ENCODE peak calls at places on chromosomes 7 and 10, in seven cellular contexts. E is upper lobe of right lung, T is body of pancreas, Z is heart right ventricle, U is right lobe of liver, L is left ventricle myocardium inferior, Y is aorta. M is an unnamed sample.

GRCh38 chr7:80432166-80432565 is 79.7 kb downstream of the GNAT3 start:
- DNase-seq in Y (no peak), U (no peak), T (no peak), Z (no peak), L (no peak), E (no peak), M (no peak)

GRCh38 chr7:132030883-132031282 is 474.5 kb upstream of the PODXL start:
- DNase-seq in U (no peak), L (no peak), Z (no peak), Y (no peak), T (no peak), E (no peak), M (no peak)

GRCh38 chr10:80567292-80567691 is 29.6 kb downstream of the SH2D4B start:
- DNase-seq in Z (no peak), U (no peak), L (no peak), Y (no peak), E (no peak), T (no peak), M (no peak)

GRCh38 chr10:59325116-59325515 is 37.2 kb downstream of the FAM13C start:
- DNase-seq in Y (no peak), E (no peak), Z (no peak), U (no peak), L (no peak), T (no peak), M (no peak)

GRCh38 chr10:110357252-110357780 is 52.6 kb upstream of the SMNDC1 start:
- DNase-seq in T (no peak), L (no peak), U (no peak), E (no peak), Z (no peak), Y (no peak), M (no peak)

GRCh38 chr7:68511281-68511680 is 1087.0 kb upstream of the AUTS2 start:
- DNase-seq in T (no peak), L (no peak), Z (no peak), Y (no peak), U (no peak), E (no peak), M (no peak)

GRCh38 chr7:55100962-55101327 is 82.1 kb downstream of the EGFR start:
- DNase-seq in T (no peak), E (no peak), Z (peak; percentile 58), L (peak; percentile 61), Y (no peak), U (no peak), M (peak; percentile 66)

GRCh38 chr10:69847458-69847857 is 45.8 kb downstream of the COL13A1 start:
- DNase-seq in T (no peak), L (no peak), Y (no peak), Z (no peak), E (no peak), U (no peak), M (no peak)

GRCh38 chr7:119783799-119784198 is 489.2 kb upstream of the KCND2 start:
- DNase-seq in Z (peak; percentile 25), T (peak; percentile 12), U (no peak), E (no peak), L (no peak), Y (no peak), M (no peak)

GRCh38 chr10:34475222-34475621 is 339.9 kb downstream of the PARD3 start:
- DNase-seq in Y (no peak), L (no peak), T (no peak), U (no peak), E (no peak), Z (no peak), M (no peak)

GRCh38 chr7:26376208-26376917 is 84.7 kb downstream of the SNX10 start:
- DNase-seq in U (peak; percentile 77), T (peak; percentile 77), L (peak; percentile 16), E (peak; percentile 73), Y (peak; percentile 77), Z (no peak), M (no peak)

GRCh38 chr7:23970193-23970592 is 260.2 kb downstream of the STK31 start:
- DNase-seq in T (no peak), Y (no peak), U (no peak), L (no peak), Z (no peak), E (no peak), M (no peak)

GRCh38 chr10:85926986-85927385 is 439.6 kb downstream of the GRID1 start:
- DNase-seq in Z (no peak), Y (no peak), L (no peak), T (no peak), E (no peak), U (no peak), M (no peak)

GRCh38 chr7:91556956-91557650 is 292.9 kb downstream of the FZD1 start:
- DNase-seq in Z (no peak), Y (no peak), T (no peak), L (no peak), E (no peak), U (no peak), M (no peak)

GRCh38 chr7:150945171-150945852 is 32.8 kb downstream of the KCNH2 start:
- DNase-seq in E (peak; percentile 58), L (no peak), T (no peak), U (no peak), Z (peak; percentile 3), Y (peak; percentile 62), M (no peak)

GRCh38 chr10:7969623-7970022 is 84.9 kb upstream of the GATA3 start:
- DNase-seq in Y (no peak), Z (no peak), L (no peak), U (no peak), T (no peak), E (no peak), M (no peak)

GRCh38 chr7:36180121-36180520 is 27.1 kb downstream of the EEPD1 start:
- DNase-seq in E (no peak), L (no peak), Y (no peak), U (no peak), Z (no peak), T (no peak), M (no peak)

GRCh38 chr7:832292-832967 is at the start of gene SUN1:
- DNase-seq in L (no peak), T (peak; percentile 39), Y (no peak), E (no peak), Z (no peak), U (no peak), M (no peak)

GRCh38 chr10:60446855-60447254 is 57.2 kb upstream of the ANK3 start:
- DNase-seq in T (peak; percentile 33), Z (no peak), Y (no peak), L (no peak), U (no peak), E (no peak), M (no peak)

GRCh38 chr7:102466097-102466496 is 1.3 kb downstream of the LRWD1 start:
- DNase-seq in T (no peak), E (no peak), Y (no peak), U (no peak), L (no peak), Z (no peak), M (no peak)
- H3K4me3 ChIP-seq in T (no peak overlapping the region), E (peak overlapping the region; percentile 100), Y (no peak overlapping the region), U (no peak overlapping the region), L (peak overlapping the region; percentile 85), Z (peak overlapping the region; percentile 74), M (no peak overlapping the region)

GRCh38 chr10:124607693-124608092 is 136.5 kb downstream of the FAM53B start:
- DNase-seq in L (no peak), U (no peak), T (no peak), Z (no peak), E (no peak), Y (no peak), M (no peak)
- H3K4me1 ChIP-seq in L (peaks cover 4% of the 10 kb centered on the region), U (no peaks in the 10 kb centered on the region), T (no peaks in the 10 kb centered on the region), Z (peaks cover 3% of the 10 kb centered on the region), E (peaks cover 9% of the 10 kb centered on the region), Y (no peaks in the 10 kb centered on the region), M (peaks cover 9% of the 10 kb centered on the region)

DNA sequence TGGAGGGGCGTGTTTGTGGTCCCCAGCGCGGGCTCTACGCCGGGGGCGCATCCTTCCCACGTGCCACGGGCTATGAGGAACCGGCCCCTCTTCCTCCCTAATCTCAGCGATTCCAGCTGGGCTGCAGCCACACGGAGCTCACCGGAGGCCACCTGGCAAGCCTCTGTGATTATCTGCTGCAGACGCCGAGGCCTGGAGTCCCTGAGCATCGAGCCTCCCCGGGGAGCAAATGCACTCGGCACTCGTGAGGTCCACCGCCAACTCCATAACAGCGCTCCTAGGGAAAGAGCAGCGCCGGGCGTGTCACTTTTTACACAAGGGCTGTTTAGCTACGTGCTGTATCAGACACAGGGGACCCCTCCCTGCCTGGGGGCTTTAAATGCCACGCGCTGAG is 101.1 kb downstream of the DYNC2I1 start:
- DNase-seq in T (no peak), U (no peak), L (no peak), E (no peak), Y (no peak), Z (no peak), M (no peak)
- H3K4me3 ChIP-seq in T (no peak overlapping the region), U (no peak overlapping the region), L (peak overlapping the region; percentile 36), E (peak overlapping the region; percentile 33), Y (no peak overlapping the region), Z (no peak overlapping the region), M (no peak overlapping the region)

GRCh38 chr10:62582804-62583208 is 208.6 kb downstream of the ZNF365 start:
- DNase-seq in E (peak; percentile 64), U (no peak), T (peak; percentile 17), Z (peak; percentile 68), Y (peak; percentile 83), L (peak; percentile 77), M (peak; percentile 76)
- H3K4me1 ChIP-seq in E (peaks cover 22% of the 10 kb centered on the region), U (no peaks in the 10 kb centered on the region), T (no peaks in the 10 kb centered on the region), Z (peaks cover 25% of the 10 kb centered on the region), Y (no peaks in the 10 kb centered on the region), L (peaks cover 14% of the 10 kb centered on the region), M (no peaks in the 10 kb centered on the region)

DNA sequence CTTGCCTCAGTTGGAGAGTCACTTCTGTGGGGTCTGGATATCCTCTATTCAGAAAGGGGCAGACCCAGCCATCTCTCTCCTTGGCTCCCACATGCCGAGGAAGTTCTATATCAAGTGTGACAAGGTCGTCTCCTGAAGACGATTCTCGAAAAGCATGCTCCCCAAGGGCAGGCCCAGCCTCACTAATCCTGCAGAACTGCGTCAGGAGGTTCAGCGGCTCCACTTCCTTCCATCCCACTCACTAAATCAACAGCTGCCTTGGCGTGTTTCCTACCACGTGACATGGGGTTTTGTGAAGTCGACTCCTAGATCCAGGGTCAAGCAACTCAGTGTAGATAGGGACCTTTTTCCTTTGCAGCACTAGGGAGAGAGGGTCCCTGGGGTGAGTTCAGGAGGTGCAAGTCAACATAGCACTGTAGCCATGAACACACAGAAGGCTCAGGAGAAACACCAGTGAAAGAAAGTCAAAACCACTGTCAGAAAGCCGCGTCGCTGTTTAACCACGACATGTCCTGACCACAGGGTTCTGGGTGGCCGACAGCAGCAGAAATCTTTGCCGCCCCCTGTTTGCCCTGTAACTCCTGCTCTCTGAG is 156.4 kb downstream of the PRPF18 start:
- DNase-seq in Z (peak; percentile 49), Y (no peak), L (no peak), E (no peak), U (no peak), T (no peak), M (no peak)
- H3K4me3 ChIP-seq in Z (no peak overlapping the region), Y (no peak overlapping the region), L (no peak overlapping the region), E (no peak overlapping the region), U (no peak overlapping the region), T (no peak overlapping the region), M (no peak overlapping the region)

DNA sequence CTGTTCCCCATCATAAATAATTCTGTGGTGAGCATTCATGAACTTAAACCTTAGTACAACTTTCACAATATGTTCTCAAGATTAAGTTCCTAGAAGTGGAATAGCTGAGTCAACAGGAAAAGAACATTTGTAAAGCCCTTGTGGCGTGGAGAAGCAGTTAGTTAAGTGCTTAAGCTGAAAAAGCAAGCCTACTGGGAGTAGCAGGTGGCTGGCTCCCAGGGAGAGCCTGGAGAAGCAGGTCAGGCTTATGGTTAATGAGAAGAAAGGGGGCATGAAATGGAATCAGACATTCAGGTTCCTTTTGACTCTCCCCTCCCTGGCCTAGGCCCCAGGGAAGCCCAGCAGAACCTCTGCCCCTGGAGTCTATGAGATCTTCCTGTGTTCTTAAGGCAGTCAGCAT is 35.3 kb downstream of the VSTM4 start:
- DNase-seq in E (peak; percentile 80), U (no peak), T (no peak), L (peak; percentile 52), Y (no peak), Z (no peak), M (no peak)
- H3K4me1 ChIP-seq in E (peaks cover 53% of the 10 kb centered on the region), U (no peaks in the 10 kb centered on the region), T (no peaks in the 10 kb centered on the region), L (peaks cover 74% of the 10 kb centered on the region), Y (peaks cover 5% of the 10 kb centered on the region), Z (peaks cover 75% of the 10 kb centered on the region), M (peaks cover 22% of the 10 kb centered on the region)

M was measured in gastrocnemius medialis.